ENCODE peak calls at places on chromosomes 11 and 22, in seven cellular contexts. Y is RWPE1; B is NAMALWA; G is activated T-cell treated with anti-CD3 and anti-CD28 coated beads for 1 hour; K is GM12865; O is left cardiac atrium; H is activated naive CD4-positive, alpha-beta T cell. F is an unnamed sample.
A peak's percentile ranks its signal among the peaks of the same experiment; 100 is the strongest.

GRCh38 chr22:42310301-42310981 is 40.0 kb upstream of the TCF20 start:
- DNase-seq in G (no peak), B (no peak), H (no peak), K (no peak), Y (no peak), O (no peak), F (no peak)

GRCh38 chr11:19766206-19766605 is 53.6 kb downstream of the NAV2 start:
- DNase-seq in G (no peak), K (no peak), Y (no peak), O (no peak), B (no peak), H (no peak), F (no peak)

GRCh38 chr11:96095884-96096301 is 172.0 kb upstream of the MTMR2 start:
- DNase-seq in O (no peak), G (no peak), B (no peak), Y (peak; percentile 53), K (no peak), H (no peak), F (no peak)

GRCh38 chr22:30628491-30628890 is 7.1 kb upstream of the SLC35E4 start:
- DNase-seq in K (no peak), O (peak; percentile 61), H (no peak), G (no peak), Y (no peak), B (no peak), F (no peak)

GRCh38 chr22:20400606-20401375 is 6.8 kb downstream of the ZNF74 start:
- DNase-seq in Y (no peak), G (no peak), B (no peak), O (no peak), H (no peak), K (no peak), F (no peak)

GRCh38 chr11:86119062-86119461 is 50.2 kb upstream of the PICALM start:
- DNase-seq in O (no peak), B (no peak), K (no peak), H (no peak), G (no peak), Y (no peak), F (no peak)

GRCh38 chr11:86469491-86470388 is 95.1 kb downstream of the CCDC81 start:
- DNase-seq in Y (no peak), G (no peak), H (no peak), K (no peak), B (no peak), O (peak; percentile 42), F (no peak)

GRCh38 chr11:123174196-123175183 is 20.6 kb downstream of the CLMP start:
- DNase-seq in K (no peak), B (no peak), Y (peak; percentile 87), O (peak; percentile 40), H (no peak), G (no peak), F (peak; percentile 90)

GRCh38 chr11:110716361-110716760 is 4.1 kb upstream of the ARHGAP20 start:
- DNase-seq in Y (no peak), K (no peak), B (no peak), G (no peak), O (no peak), H (no peak), F (no peak)

GRCh38 chr11:102436546-102436945 is 16.0 kb downstream of the TMEM123 start:
- DNase-seq in K (no peak), O (no peak), Y (no peak), B (no peak), H (no peak), G (no peak), F (peak; percentile 35)

GRCh38 chr11:117179048-117179999 is 781 bp downstream of the SIDT2 start:
- DNase-seq in K (peak; percentile 59), G (peak; percentile 31), H (peak; percentile 11), Y (no peak), O (peak; percentile 57), B (peak; percentile 77), F (no peak)

GRCh38 chr11:75706260-75706729 is 11.3 kb upstream of the MOGAT2 start:
- DNase-seq in K (peak; percentile 79), G (peak; percentile 58), Y (peak; percentile 81), B (peak; percentile 70), H (peak; percentile 43), O (peak; percentile 80), F (peak; percentile 59)

GRCh38 chr22:35995345-35995744 is 33.3 kb downstream of the RBFOX2 start:
- DNase-seq in K (no peak), H (no peak), Y (no peak), B (no peak), G (no peak), O (no peak), F (no peak)

GRCh38 chr11:66579017-66579606 is 10.7 kb upstream of the CTSF start:
- DNase-seq in H (peak; percentile 64), B (peak; percentile 63), K (peak; percentile 65), Y (peak; percentile 71), O (peak; percentile 88), G (peak; percentile 77), F (peak; percentile 32)

GRCh38 chr11:4180441-4181183 is 86.0 kb downstream of the RRM1 start:
- DNase-seq in Y (no peak), G (no peak), B (no peak), H (no peak), O (no peak), K (no peak), F (no peak)

GRCh38 chr11:117468888-117469287 is 141.2 kb downstream of the CEP164 start:
- DNase-seq in B (no peak), Y (no peak), K (no peak), H (no peak), G (no peak), O (no peak), F (no peak)

GRCh38 chr11:48193876-48194275 is 22.7 kb upstream of the OR4B1 start:
- DNase-seq in G (no peak), Y (no peak), B (no peak), H (no peak), O (no peak), K (no peak), F (no peak)

GRCh38 chr11:108341654-108342053 is 118.8 kb downstream of the ATM start:
- DNase-seq in O (no peak), K (no peak), B (no peak), H (no peak), G (no peak), Y (no peak), F (no peak)

GRCh38 chr11:9347100-9347499 is 32.7 kb upstream of the TMEM41B start:
- DNase-seq in O (no peak), H (no peak), G (no peak), B (no peak), Y (no peak), K (no peak), F (no peak)

GRCh38 chr11:40276960-40277359 is 1182.5 kb downstream of the LRRC4C start:
- DNase-seq in K (no peak), B (no peak), G (no peak), O (no peak), Y (no peak), H (no peak), F (no peak)

GRCh38 chr22:19079691-19080090 is 42.5 kb downstream of the DGCR2 start:
- DNase-seq in G (no peak), K (no peak), B (no peak), H (no peak), Y (no peak), O (no peak), F (no peak)

F was measured in fibroblast of the conjunctiva.